ENCODE peak calls at places on chromosomes 6 and 20, in seven cellular contexts. D is kidney, M is DND-41, H is progenitor cell of endocrine pancreas, B is adrenal gland, U is mammary epithelial cell, C is GM12865. E is an unnamed sample.

GRCh38 chr20:6663751-6664388 is 103.6 kb upstream of the BMP2 start:
- DNase-seq in D (no peak), B (no peak), U (no peak), H (no peak), M (no peak), C (no peak), E (no peak)

GRCh38 chr6:50663806-50664205 is 49.5 kb upstream of the TFAP2D start:
- DNase-seq in U (no peak), H (no peak), D (no peak), M (no peak), C (no peak), B (no peak), E (no peak)

GRCh38 chr6:79431469-79431868 is 105.8 kb downstream of the LCA5 start:
- DNase-seq in U (peak), H (no peak), M (no peak), D (no peak), B (no peak), C (peak), E (no peak)

GRCh38 chr6:139364302-139364981 is 10.0 kb downstream of the CITED2 start:
- DNase-seq in M (peak), U (peak), D (no peak), H (no peak), B (no peak), C (peak), E (no peak)

GRCh38 chr6:4872841-4873240 is 96.6 kb downstream of the CDYL start:
- DNase-seq in H (no peak), M (no peak), U (peak), C (no peak), B (no peak), D (no peak), E (no peak)

GRCh38 chr6:110328231-110328630 is 29.9 kb downstream of the METTL24 start:
- DNase-seq in H (no peak), M (no peak), U (no peak), C (no peak), B (no peak), D (no peak), E (no peak)

GRCh38 chr6:119124079-119124824 is 45.8 kb upstream of the FAM184A start:
- DNase-seq in U (no peak), B (no peak), D (no peak), C (no peak), H (no peak), M (no peak), E (no peak)

GRCh38 chr20:41137412-41138216 is at the start of gene PLCG1:
- DNase-seq in D (peak), B (peak), U (peak), M (peak), C (peak), H (peak), E (peak)

GRCh38 chr20:61936701-61937131 is 129.0 kb downstream of the TAF4 start:
- DNase-seq in H (no peak), C (no peak), B (no peak), D (peak), M (no peak), U (no peak), E (no peak)

GRCh38 chr6:149867876-149868640 is 3.9 kb upstream of the LRP11 start:
- DNase-seq in B (no peak), C (no peak), H (peak), U (peak), M (no peak), D (no peak), E (no peak)

GRCh38 chr6:44052419-44053011 is 74.7 kb downstream of the MRPL14 start:
- DNase-seq in C (no peak), H (no peak), D (peak), M (no peak), B (peak), U (peak), E (no peak)

GRCh38 chr6:52539607-52540006 is 37.3 kb downstream of the TRAM2 start:
- DNase-seq in B (no peak), M (no peak), H (no peak), U (no peak), C (no peak), D (no peak), E (no peak)

GRCh38 chr6:118467181-118467580 is 80.9 kb upstream of the PLN start:
- DNase-seq in C (peak), H (no peak), M (no peak), B (no peak), D (no peak), U (no peak), E (no peak)

GRCh38 chr6:154438882-154439281 is 71.6 kb downstream of the CNKSR3 start:
- DNase-seq in U (no peak), B (no peak), D (no peak), C (no peak), M (no peak), H (no peak), E (no peak)

GRCh38 chr6:149450679-149451360 is 34.0 kb downstream of the ZC3H12D start:
- DNase-seq in B (no peak), U (no peak), C (no peak), H (no peak), M (no peak), D (no peak), E (peak)

GRCh38 chr20:47272893-47273590 is 83.5 kb downstream of the ZMYND8 start:
- DNase-seq in U (peak), C (peak), M (peak), B (peak), H (peak), D (no peak), E (no peak)

GRCh38 chr6:119449253-119450156 is 99.9 kb upstream of the MAN1A1 start:
- DNase-seq in B (no peak), M (no peak), C (no peak), H (no peak), U (no peak), D (no peak), E (no peak)

GRCh38 chr6:35406666-35407065 is 45.5 kb upstream of the FANCE start:
- DNase-seq in C (no peak), M (no peak), H (no peak), U (no peak), B (no peak), D (no peak), E (no peak)

GRCh38 chr20:57013741-57014140 is 252.7 kb downstream of the BMP7 start:
- DNase-seq in C (no peak), M (no peak), B (no peak), H (peak), D (no peak), U (peak), E (peak)

GRCh38 chr6:18262812-18263560 is 1.3 kb downstream of the DEK start:
- DNase-seq in U (peak), M (peak), D (no peak), C (peak), B (no peak), H (no peak), E (no peak)

GRCh38 chr6:89976141-89977020 is 82.1 kb downstream of the GJA10 start:
- DNase-seq in C (no peak), B (no peak), M (no peak), U (no peak), D (no peak), H (no peak), E (no peak)

GRCh38 chr20:21699216-21699508 is 6.3 kb upstream of the PAX1 start:
- DNase-seq in M (no peak), H (no peak), U (no peak), B (no peak), D (no peak), C (no peak), E (no peak)

GRCh38 chr6:35691027-35691824 is 2.5 kb upstream of the FKBP5 start:
- DNase-seq in U (peak), B (peak), D (peak), M (no peak), H (no peak), C (no peak), E (no peak)

GRCh38 chr6:111808493-111808892 is 64.8 kb downstream of the FYN start:
- DNase-seq in H (no peak), C (no peak), U (no peak), M (no peak), D (no peak), B (no peak), E (no peak)
- TF ChIP-seq CTCF in H (no peak), C (no peak), U (no peak), M (no peak), D (no peak), B (no peak), E (no peak)

GRCh38 chr6:117265425-117266266 is at the start of gene VGLL2:
- DNase-seq in U (peak), H (peak), M (no peak), C (no peak), B (no peak), D (peak), E (peak)
- TF ChIP-seq CTCF in U (no peak), H (peak), M (no peak), C (no peak), B (no peak), D (no peak), E (no peak)

DNA sequence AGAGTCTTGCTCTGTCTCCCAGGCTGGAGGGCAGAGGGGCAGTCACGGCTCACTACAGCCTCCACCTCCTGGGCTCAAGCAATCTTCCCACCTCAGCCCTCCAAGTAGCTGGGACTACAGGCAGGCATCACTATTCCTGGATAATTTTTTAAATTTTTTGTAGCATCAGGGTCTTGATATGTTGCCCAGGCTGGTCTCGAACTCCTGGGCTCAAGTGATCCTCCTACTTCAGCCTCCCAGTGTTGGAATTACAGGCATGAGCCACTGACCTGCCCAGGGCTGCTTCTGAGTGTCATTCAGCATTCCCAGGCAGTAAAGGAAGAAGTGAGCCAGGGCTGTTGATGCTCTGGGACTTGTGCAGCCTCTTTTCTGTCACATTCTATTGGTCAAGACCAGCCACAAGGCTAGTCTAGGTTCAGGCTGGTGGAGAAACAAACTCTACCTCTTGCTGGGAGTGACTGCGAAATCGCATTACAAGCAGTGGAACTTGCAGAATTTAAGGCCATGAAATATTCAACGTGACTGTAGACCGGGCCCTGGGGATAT is 2.1 kb upstream of the ARFGEF2 start:
- DNase-seq in H (no peak), M (no peak), C (no peak), B (no peak), U (no peak), D (no peak), E (no peak)
- TF ChIP-seq CTCF in H (no peak), M (no peak), C (no peak), B (no peak), U (no peak), D (no peak), E (no peak)

GRCh38 chr6:29679962-29680361 is 990 bp downstream of the ZFP57 start:
- DNase-seq in B (no peak), C (no peak), H (no peak), D (no peak), M (no peak), U (peak), E (no peak)

GRCh38 chr6:29680904-29681303 is at the start of gene ZFP57:
- DNase-seq in D (no peak), M (no peak), H (no peak), U (no peak), B (no peak), C (no peak), E (no peak)

GRCh38 chr6:29680416-29680815 is 536 bp downstream of the ZFP57 start:
- DNase-seq in B (no peak), D (no peak), H (no peak), C (no peak), U (no peak), M (no peak), E (no peak)

GRCh38 chr6:29681811-29682210 is 859 bp upstream of the ZFP57 start:
- DNase-seq in H (no peak), D (no peak), C (no peak), U (no peak), B (no peak), M (no peak), E (no peak)

DNA sequence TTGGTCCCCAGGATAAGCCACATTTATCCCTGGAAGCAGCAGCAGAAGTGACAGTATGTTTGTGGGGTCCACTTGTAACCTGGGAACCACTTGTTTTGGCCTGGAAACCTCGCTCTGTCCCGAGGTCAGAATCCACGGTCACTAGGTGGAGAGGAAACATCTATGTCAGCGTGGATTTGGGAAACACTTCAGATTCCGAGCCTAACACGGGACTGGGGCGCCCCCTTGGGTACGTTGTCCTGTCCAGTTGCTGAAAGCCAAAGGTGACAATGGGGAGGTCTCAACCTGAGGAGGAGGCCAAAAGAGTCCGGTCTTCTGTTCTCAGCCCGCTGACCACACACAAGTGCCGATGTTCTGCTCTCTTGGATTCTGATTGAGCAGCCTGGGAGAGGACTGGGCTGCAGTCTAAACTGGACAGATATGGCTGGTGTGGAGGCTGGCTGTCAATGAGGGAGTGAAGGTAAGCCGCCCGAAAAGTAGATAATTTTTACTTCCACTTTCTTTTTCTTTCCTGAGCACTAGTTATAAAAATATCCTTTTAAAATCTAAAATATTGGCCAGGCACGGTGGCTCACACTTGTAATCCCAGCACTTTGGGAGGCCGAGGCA is 4.9 kb upstream of the ZFP57 start:
- DNase-seq in H (no peak), C (no peak), U (no peak), B (no peak), D (no peak), M (no peak), E (no peak)
- TF ChIP-seq CTCF in H (peak), C (no peak), U (no peak), B (no peak), D (no peak), M (no peak), E (no peak)